ENCODE peak calls at places on chromosomes 12 and 14, in nine cellular contexts. One of them, this sample, is unnamed.

GRCh38 chr12:1488908-1489381 is 105.4 kb downstream of the FBXL14 start:
- DNase-seq in spleen: no peak
- DNase-seq in prostate gland: no peak
- DNase-seq in right atrium auricular region: no peak
- DNase-seq in SJSA1: peak; percentile 96
- DNase-seq in tibial nerve: no peak
- DNase-seq in right lobe of liver: no peak
- DNase-seq in IMR-90: peak; percentile 40
- DNase-seq in H7: no peak
- DNase-seq in this sample: no peak

GRCh38 chr14:105324871-105325270 is 10.3 kb downstream of the PACS2 start:
- DNase-seq in right atrium auricular region: no peak
- DNase-seq in IMR-90: no peak
- DNase-seq in tibial nerve: no peak
- DNase-seq in spleen: no peak
- DNase-seq in prostate gland: no peak
- DNase-seq in right lobe of liver: no peak
- DNase-seq in SJSA1: no peak
- DNase-seq in H7: peak; percentile 64
- DNase-seq in this sample: peak; percentile 10

GRCh38 chr14:22303589-22304195 is 285.3 kb downstream of the DAD1 start:
- DNase-seq in tibial nerve: no peak
- DNase-seq in IMR-90: peak; percentile 50
- DNase-seq in H7: peak; percentile 41
- DNase-seq in prostate gland: no peak
- DNase-seq in right atrium auricular region: no peak
- DNase-seq in spleen: no peak
- DNase-seq in right lobe of liver: no peak
- DNase-seq in SJSA1: no peak
- DNase-seq in this sample: no peak

GRCh38 chr14:75127903-75128595 is 1.2 kb upstream of the NEK9 start:
- DNase-seq in spleen: no peak
- DNase-seq in SJSA1: no peak
- DNase-seq in right lobe of liver: no peak
- DNase-seq in right atrium auricular region: no peak
- DNase-seq in prostate gland: no peak
- DNase-seq in tibial nerve: no peak
- DNase-seq in IMR-90: no peak
- DNase-seq in H7: no peak
- DNase-seq in this sample: no peak

GRCh38 chr12:80709811-80710726 is 2.6 kb downstream of the MYF6 start:
- DNase-seq in IMR-90: no peak
- DNase-seq in SJSA1: no peak
- DNase-seq in tibial nerve: no peak
- DNase-seq in spleen: no peak
- DNase-seq in right atrium auricular region: no peak
- DNase-seq in prostate gland: no peak
- DNase-seq in right lobe of liver: no peak
- DNase-seq in H7: peak; percentile 38
- DNase-seq in this sample: no peak

GRCh38 chr12:69966409-69966808 is 141.4 kb downstream of the MYRFL start:
- DNase-seq in prostate gland: no peak
- DNase-seq in SJSA1: no peak
- DNase-seq in spleen: no peak
- DNase-seq in right atrium auricular region: peak; percentile 69
- DNase-seq in H7: no peak
- DNase-seq in IMR-90: peak; percentile 55
- DNase-seq in tibial nerve: peak; percentile 48
- DNase-seq in right lobe of liver: no peak
- DNase-seq in this sample: no peak

GRCh38 chr14:68535404-68536024 is 257.4 kb downstream of the ZFP36L1 start:
- DNase-seq in H7: no peak
- DNase-seq in right atrium auricular region: no peak
- DNase-seq in tibial nerve: no peak
- DNase-seq in right lobe of liver: no peak
- DNase-seq in IMR-90: peak; percentile 95
- DNase-seq in spleen: no peak
- DNase-seq in SJSA1: peak; percentile 33
- DNase-seq in prostate gland: no peak
- DNase-seq in this sample: no peak

GRCh38 chr12:70309348-70309747 is 56.7 kb upstream of the KCNMB4 start:
- DNase-seq in tibial nerve: no peak
- DNase-seq in right atrium auricular region: no peak
- DNase-seq in H7: no peak
- DNase-seq in right lobe of liver: no peak
- DNase-seq in IMR-90: peak; percentile 3
- DNase-seq in spleen: no peak
- DNase-seq in prostate gland: no peak
- DNase-seq in SJSA1: no peak
- DNase-seq in this sample: no peak

GRCh38 chr12:42732908-42733411 is 143.4 kb upstream of the PRICKLE1 start:
- DNase-seq in H7: no peak
- DNase-seq in SJSA1: no peak
- DNase-seq in spleen: no peak
- DNase-seq in tibial nerve: no peak
- DNase-seq in right lobe of liver: no peak
- DNase-seq in IMR-90: no peak
- DNase-seq in right atrium auricular region: no peak
- DNase-seq in prostate gland: no peak
- DNase-seq in this sample: no peak

GRCh38 chr12:114757926-114758325 is 74.0 kb upstream of the TBX3 start:
- DNase-seq in H7: no peak
- DNase-seq in spleen: no peak
- DNase-seq in right lobe of liver: no peak
- DNase-seq in right atrium auricular region: no peak
- DNase-seq in prostate gland: no peak
- DNase-seq in tibial nerve: no peak
- DNase-seq in SJSA1: peak; percentile 78
- DNase-seq in IMR-90: no peak
- DNase-seq in this sample: no peak

GRCh38 chr12:52311282-52311643 is 9.9 kb downstream of the KRT83 start:
- DNase-seq in right atrium auricular region: no peak
- DNase-seq in tibial nerve: no peak
- DNase-seq in prostate gland: no peak
- DNase-seq in IMR-90: no peak
- DNase-seq in H7: no peak
- DNase-seq in spleen: peak; percentile 27
- DNase-seq in SJSA1: no peak
- DNase-seq in right lobe of liver: no peak
- DNase-seq in this sample: no peak

GRCh38 chr12:122072031-122072970 is 6.3 kb upstream of the MLXIP start:
- DNase-seq in SJSA1: peak; percentile 97
- DNase-seq in H7: no peak
- DNase-seq in prostate gland: peak; percentile 82
- DNase-seq in right atrium auricular region: peak; percentile 83
- DNase-seq in tibial nerve: no peak
- DNase-seq in IMR-90: peak; percentile 95
- DNase-seq in spleen: no peak
- DNase-seq in right lobe of liver: peak; percentile 78
- DNase-seq in this sample: no peak

GRCh38 chr14:66483322-66483721 is 2.8 kb upstream of the CCDC196 start:
- DNase-seq in SJSA1: no peak
- DNase-seq in right atrium auricular region: no peak
- DNase-seq in spleen: no peak
- DNase-seq in IMR-90: no peak
- DNase-seq in right lobe of liver: peak; percentile 68
- DNase-seq in tibial nerve: no peak
- DNase-seq in H7: no peak
- DNase-seq in prostate gland: no peak
- DNase-seq in this sample: peak; percentile 66

GRCh38 chr14:89237923-89238529 is 179.0 kb downstream of the FOXN3 start:
- DNase-seq in tibial nerve: no peak
- DNase-seq in H7: peak; percentile 59
- DNase-seq in right lobe of liver: no peak
- DNase-seq in spleen: no peak
- DNase-seq in right atrium auricular region: no peak
- DNase-seq in IMR-90: peak; percentile 19
- DNase-seq in SJSA1: no peak
- DNase-seq in prostate gland: no peak
- DNase-seq in this sample: no peak

GRCh38 chr12:98062464-98063245 is 452.7 kb upstream of the TMPO start:
- DNase-seq in SJSA1: no peak
- DNase-seq in tibial nerve: no peak
- DNase-seq in right lobe of liver: no peak
- DNase-seq in IMR-90: no peak
- DNase-seq in right atrium auricular region: no peak
- DNase-seq in H7: no peak
- DNase-seq in prostate gland: no peak
- DNase-seq in spleen: no peak
- DNase-seq in this sample: no peak

GRCh38 chr14:98167702-98168101 is 1104.3 kb downstream of the BCL11B start:
- DNase-seq in right lobe of liver: no peak
- DNase-seq in H7: no peak
- DNase-seq in SJSA1: no peak
- DNase-seq in prostate gland: no peak
- DNase-seq in IMR-90: no peak
- DNase-seq in spleen: no peak
- DNase-seq in right atrium auricular region: no peak
- DNase-seq in tibial nerve: no peak
- DNase-seq in this sample: no peak

GRCh38 chr12:122081108-122081696 is 2.6 kb downstream of the MLXIP start:
- DNase-seq in tibial nerve: no peak
- DNase-seq in right atrium auricular region: no peak
- DNase-seq in right lobe of liver: no peak
- DNase-seq in prostate gland: no peak
- DNase-seq in SJSA1: peak; percentile 27
- DNase-seq in spleen: no peak
- DNase-seq in H7: no peak
- DNase-seq in IMR-90: no peak
- DNase-seq in this sample: no peak

GRCh38 chr14:64637735-64638473 is 66.3 kb upstream of the PLEKHG3 start:
- DNase-seq in IMR-90: no peak
- DNase-seq in prostate gland: no peak
- DNase-seq in SJSA1: no peak
- DNase-seq in right atrium auricular region: no peak
- DNase-seq in H7: no peak
- DNase-seq in spleen: no peak
- DNase-seq in tibial nerve: no peak
- DNase-seq in right lobe of liver: no peak
- DNase-seq in this sample: no peak

GRCh38 chr12:7729683-7730195 is 17.4 kb downstream of the CLEC4C start:
- DNase-seq in H7: no peak
- DNase-seq in right atrium auricular region: no peak
- DNase-seq in tibial nerve: no peak
- DNase-seq in SJSA1: no peak
- DNase-seq in spleen: no peak
- DNase-seq in IMR-90: no peak
- DNase-seq in right lobe of liver: no peak
- DNase-seq in prostate gland: no peak
- DNase-seq in this sample: no peak

GRCh38 chr12:7731499-7731898 is 15.7 kb downstream of the CLEC4C start:
- DNase-seq in H7: no peak
- DNase-seq in tibial nerve: no peak
- DNase-seq in prostate gland: no peak
- DNase-seq in IMR-90: no peak
- DNase-seq in spleen: no peak
- DNase-seq in SJSA1: no peak
- DNase-seq in right lobe of liver: no peak
- DNase-seq in right atrium auricular region: no peak
- DNase-seq in this sample: no peak
- H3K27me3 ChIP-seq in H7: no peaks in the 10 kb centered on the region
- H3K27me3 ChIP-seq in tibial nerve: no peaks in the 10 kb centered on the region
- H3K27me3 ChIP-seq in prostate gland: no peaks in the 10 kb centered on the region
- H3K27me3 ChIP-seq in IMR-90: no peaks in the 10 kb centered on the region
- H3K27me3 ChIP-seq in spleen: no peaks in the 10 kb centered on the region
- H3K27me3 ChIP-seq in SJSA1: no peaks in the 10 kb centered on the region
- H3K27me3 ChIP-seq in right lobe of liver: no peaks in the 10 kb centered on the region
- H3K27me3 ChIP-seq in right atrium auricular region: no peaks in the 10 kb centered on the region
- H3K27me3 ChIP-seq in this sample: no peaks in the 10 kb centered on the region

GRCh38 chr14:26707234-26707633 is 109.4 kb upstream of the NOVA1 start:
- DNase-seq in tibial nerve: no peak
- DNase-seq in right atrium auricular region: no peak
- DNase-seq in prostate gland: no peak
- DNase-seq in right lobe of liver: no peak
- DNase-seq in spleen: no peak
- DNase-seq in H7: no peak
- DNase-seq in IMR-90: no peak
- DNase-seq in SJSA1: no peak
- DNase-seq in this sample: no peak
- H3K27me3 ChIP-seq in tibial nerve: no peaks in the 10 kb centered on the region
- H3K27me3 ChIP-seq in right atrium auricular region: no peaks in the 10 kb centered on the region
- H3K27me3 ChIP-seq in prostate gland: no peaks in the 10 kb centered on the region
- H3K27me3 ChIP-seq in right lobe of liver: no peaks in the 10 kb centered on the region
- H3K27me3 ChIP-seq in spleen: no peaks in the 10 kb centered on the region
- H3K27me3 ChIP-seq in H7: no peaks in the 10 kb centered on the region
- H3K27me3 ChIP-seq in IMR-90: no peaks in the 10 kb centered on the region
- H3K27me3 ChIP-seq in SJSA1: no peaks in the 10 kb centered on the region
- H3K27me3 ChIP-seq in this sample: no peaks in the 10 kb centered on the region

DNA sequence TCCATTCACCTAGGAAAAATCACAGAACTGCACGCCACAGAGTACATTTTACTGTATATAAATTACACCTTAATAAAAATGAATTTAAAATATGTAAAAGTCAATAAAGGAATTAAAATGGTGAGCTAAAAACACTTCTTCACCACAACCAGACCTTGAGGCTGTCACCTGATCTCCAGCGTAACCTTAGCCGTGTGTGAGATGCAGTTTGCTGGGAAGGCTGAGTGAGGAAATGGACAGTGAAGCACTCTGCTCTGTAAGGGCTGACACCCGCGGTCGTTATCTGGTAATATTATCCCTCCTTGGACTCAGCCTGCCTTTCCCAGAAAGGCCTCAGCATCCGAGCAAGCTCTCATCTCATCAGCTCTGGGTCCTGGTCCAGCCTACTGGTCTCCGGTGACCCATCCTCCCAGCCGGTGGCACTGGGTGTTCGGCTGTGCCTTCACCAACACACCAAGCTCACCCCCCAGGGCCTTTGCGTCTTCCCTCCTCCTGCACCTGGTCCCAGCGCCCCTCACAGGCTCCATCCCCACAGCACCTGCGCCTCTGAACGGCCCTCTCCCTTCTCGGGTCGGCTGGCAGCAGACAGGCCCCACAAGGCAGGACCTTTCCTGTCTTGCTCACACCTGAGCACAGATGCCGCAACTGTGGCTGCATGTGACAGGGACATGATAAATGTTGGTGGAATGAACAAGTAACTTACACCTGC is 12.9 kb downstream of the P2RX2 start:
- DNase-seq in spleen: peak; percentile 60
- DNase-seq in prostate gland: no peak
- DNase-seq in H7: peak; percentile 42
- DNase-seq in IMR-90: no peak
- DNase-seq in right atrium auricular region: no peak
- DNase-seq in right lobe of liver: no peak
- DNase-seq in tibial nerve: no peak
- DNase-seq in SJSA1: no peak
- DNase-seq in this sample: no peak
- H3K27me3 ChIP-seq in spleen: no peaks in the 10 kb centered on the region
- H3K27me3 ChIP-seq in prostate gland: no peaks in the 10 kb centered on the region
- H3K27me3 ChIP-seq in H7: no peaks in the 10 kb centered on the region
- H3K27me3 ChIP-seq in IMR-90: no peaks in the 10 kb centered on the region
- H3K27me3 ChIP-seq in right atrium auricular region: no peaks in the 10 kb centered on the region
- H3K27me3 ChIP-seq in right lobe of liver: no peaks in the 10 kb centered on the region
- H3K27me3 ChIP-seq in tibial nerve: no peaks in the 10 kb centered on the region
- H3K27me3 ChIP-seq in SJSA1: no peaks in the 10 kb centered on the region
- H3K27me3 ChIP-seq in this sample: no peaks in the 10 kb centered on the region

DNA sequence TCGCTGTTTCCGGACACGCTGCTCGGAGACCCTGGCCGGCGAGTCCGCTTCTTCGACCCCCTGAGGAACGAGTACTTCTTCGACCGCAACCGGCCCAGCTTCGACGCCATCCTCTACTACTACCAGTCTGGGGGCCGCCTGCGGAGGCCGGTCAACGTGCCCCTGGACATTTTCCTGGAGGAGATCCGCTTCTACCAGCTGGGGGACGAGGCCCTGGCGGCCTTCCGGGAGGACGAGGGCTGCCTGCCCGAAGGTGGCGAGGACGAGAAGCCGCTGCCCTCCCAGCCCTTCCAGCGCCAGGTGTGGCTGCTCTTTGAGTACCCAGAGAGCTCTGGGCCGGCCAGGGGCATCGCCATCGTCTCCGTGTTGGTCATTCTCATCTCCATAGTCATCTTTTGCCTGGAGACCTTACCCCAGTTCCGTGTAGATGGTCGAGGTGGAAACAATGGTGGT is 90.0 kb downstream of the GALNT8 start:
- DNase-seq in spleen: no peak
- DNase-seq in SJSA1: no peak
- DNase-seq in tibial nerve: no peak
- DNase-seq in right lobe of liver: no peak
- DNase-seq in right atrium auricular region: no peak
- DNase-seq in H7: no peak
- DNase-seq in prostate gland: no peak
- DNase-seq in IMR-90: no peak
- DNase-seq in this sample: no peak
- H3K27me3 ChIP-seq in spleen: peaks cover 22% of the 10 kb centered on the region
- H3K27me3 ChIP-seq in SJSA1: peaks cover 58% of the 10 kb centered on the region
- H3K27me3 ChIP-seq in tibial nerve: peaks cover 25% of the 10 kb centered on the region
- H3K27me3 ChIP-seq in right lobe of liver: no peaks in the 10 kb centered on the region
- H3K27me3 ChIP-seq in right atrium auricular region: no peaks in the 10 kb centered on the region
- H3K27me3 ChIP-seq in H7: peaks cover 33% of the 10 kb centered on the region
- H3K27me3 ChIP-seq in prostate gland: peaks cover 23% of the 10 kb centered on the region
- H3K27me3 ChIP-seq in IMR-90: peaks cover 24% of the 10 kb centered on the region
- H3K27me3 ChIP-seq in this sample: peaks cover 16% of the 10 kb centered on the region